ENCODE peak calls at places on chromosomes 3 and 15, in six cellular contexts. C is foreskin fibroblast, O is adrenal gland, P is left lobe of liver, Q is dermis microvascular lymphatic vessel endothelial cell, S is anterior cingulate cortex. R is an unnamed sample.

GRCh38 chr15:84609818-84610525 is 9.2 kb downstream of the ZSCAN2 start:
- DNase-seq in C (no peak), O (no peak), P (no peak), Q (no peak), S (no peak), R (no peak)

GRCh38 chr3:7263347-7264195 is 402.7 kb downstream of the GRM7 start:
- DNase-seq in C (no peak), O (no peak), P (no peak), Q (no peak), S (no peak), R (no peak)

GRCh38 chr3:183698760-183699159 is 1.2 kb downstream of the YEATS2 start:
- DNase-seq in C (peak; percentile 55), O (no peak), P (no peak), Q (no peak), S (no peak), R (peak; percentile 58)

GRCh38 chr3:64829331-64829730 is 141.5 kb upstream of the ADAMTS9 start:
- DNase-seq in C (no peak), O (no peak), P (no peak), Q (no peak), S (no peak), R (no peak)

GRCh38 chr15:92097473-92098178 is 244.1 kb downstream of the SLCO3A1 start:
- DNase-seq in C (peak; percentile 61), O (peak; percentile 50), P (no peak), Q (peak; percentile 25), S (no peak), R (peak; percentile 18)

GRCh38 chr3:101676219-101676764 is 640 bp downstream of the ZBTB11 start:
- DNase-seq in C (peak; percentile 99), O (peak; percentile 93), P (peak; percentile 96), Q (peak; percentile 71), S (no peak), R (peak; percentile 94)

GRCh38 chr3:150303776-150304175 is 104.3 kb upstream of the TSC22D2 start:
- DNase-seq in C (no peak), O (peak; percentile 29), P (no peak), Q (peak; percentile 26), S (no peak), R (no peak)

GRCh38 chr3:132417695-132418520 is 606 bp downstream of the DNAJC13 start:
- DNase-seq in C (peak; percentile 87), O (peak; percentile 70), P (no peak), Q (no peak), S (peak; percentile 47), R (peak; percentile 75)

GRCh38 chr3:135304378-135304777 is 509.3 kb downstream of the EPHB1 start:
- DNase-seq in C (no peak), O (no peak), P (no peak), Q (no peak), S (no peak), R (no peak)

GRCh38 chr3:161323926-161324621 is 47.2 kb downstream of the SPTSSB start:
- DNase-seq in C (no peak), O (no peak), P (no peak), Q (no peak), S (no peak), R (no peak)